ENCODE peak calls at places on chromosomes 11 and 22, in six cellular contexts. N is IMR-90, I is neuronal stem cell, R is trophoblast cell, Z is H9, U is H1. W is an unnamed sample.
A peak's percentile ranks its signal among the peaks of the same experiment; 100 is the strongest.

GRCh38 chr22:36405221-36405631 is 17.5 kb upstream of the MYH9 start:
- DNase-seq in N (no peak), I (no peak), R (no peak), Z (no peak), U (no peak), W (no peak)

GRCh38 chr11:20156280-20156875 is 3.9 kb downstream of the DBX1 start:
- DNase-seq in N (no peak), I (no peak), R (no peak), Z (peak; percentile 86), U (peak; percentile 87), W (no peak)

GRCh38 chr11:36753960-36754359 is 155.9 kb upstream of the RAG2 start:
- DNase-seq in N (no peak), I (no peak), R (no peak), Z (no peak), U (no peak), W (no peak)

GRCh38 chr22:37551981-37552380 is 8.3 kb upstream of the CDC42EP1 start:
- DNase-seq in N (no peak), I (no peak), R (no peak), Z (no peak), U (no peak), W (no peak)

GRCh38 chr11:58629857-58630256 is 7.4 kb downstream of the CNTF start:
- DNase-seq in N (peak; percentile 71), I (no peak), R (peak; percentile 48), Z (peak; percentile 39), U (no peak), W (peak; percentile 58)

GRCh38 chr11:85845052-85845631 is 10.0 kb upstream of the CCDC83 start:
- DNase-seq in N (peak; percentile 37), I (no peak), R (peak; percentile 9), Z (no peak), U (no peak), W (no peak)

GRCh38 chr11:112831041-112831440 is 130.2 kb upstream of the NCAM1 start:
- DNase-seq in N (no peak), I (no peak), R (no peak), Z (no peak), U (no peak), W (no peak)

GRCh38 chr11:35935390-35935789 is 8.5 kb upstream of the LDLRAD3 start:
- DNase-seq in N (no peak), I (no peak), R (no peak), Z (no peak), U (no peak), W (no peak)

GRCh38 chr22:24175160-24175808 is 6.0 kb upstream of the SUSD2 start:
- DNase-seq in N (peak; percentile 72), I (peak; percentile 49), R (peak; percentile 92), Z (peak; percentile 88), U (peak; percentile 94), W (peak; percentile 79)

GRCh38 chr22:47112566-47112965 is 350.1 kb downstream of the TBC1D22A start:
- DNase-seq in N (no peak), I (no peak), R (no peak), Z (no peak), U (peak; percentile 35), W (no peak)
- H3K14ac ChIP-seq in N (no peak overlapping the region), I (peak overlapping the region; percentile 31), R (no peak overlapping the region), Z (peak overlapping the region; percentile 10), U (no peak overlapping the region), W (no peak overlapping the region)

DNA sequence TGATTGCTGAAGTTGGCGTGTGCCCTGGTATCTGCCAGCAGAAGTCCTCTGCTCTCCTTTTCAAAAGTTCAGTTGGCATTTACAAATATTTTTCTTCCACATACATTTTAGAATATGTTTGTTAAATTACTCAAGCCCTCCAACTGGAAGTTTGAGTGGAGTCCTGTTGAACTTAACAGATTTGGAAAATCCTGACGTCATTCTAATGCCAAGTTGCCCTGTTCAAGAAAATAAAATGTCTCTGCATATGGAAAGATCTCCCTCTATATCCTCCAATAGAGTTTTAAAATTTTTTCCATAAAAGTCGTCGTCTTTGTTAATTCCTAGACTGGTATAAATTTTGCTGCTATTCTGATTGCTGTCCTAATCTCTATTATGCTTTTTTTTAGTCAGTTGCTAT is 3.3 kb downstream of the KCNQ1OT1 start:
- DNase-seq in N (no peak), I (no peak), R (peak; percentile 12), Z (no peak), U (no peak), W (no peak)
- H3K4me1 ChIP-seq in N (peaks cover 5% of the 10 kb centered on the region), I (peaks cover 17% of the 10 kb centered on the region), R (peaks cover 31% of the 10 kb centered on the region), Z (peaks cover 27% of the 10 kb centered on the region), U (peaks cover 36% of the 10 kb centered on the region), W (peaks cover 45% of the 10 kb centered on the region)

GRCh38 chr11:12460441-12460840 is 83.1 kb downstream of the PARVA start:
- DNase-seq in N (peak; percentile 44), I (no peak), R (no peak), Z (no peak), U (no peak), W (peak; percentile 53)
- H3K14ac ChIP-seq in N (no peak overlapping the region), I (no peak overlapping the region), R (no peak overlapping the region), Z (no peak overlapping the region), U (no peak overlapping the region), W (no peak overlapping the region)

GRCh38 chr11:111654611-111655010 is 52.4 kb downstream of the SIK2 start:
- DNase-seq in N (no peak), I (no peak), R (no peak), Z (no peak), U (no peak), W (no peak)

GRCh38 chr11:111663820-111664219 is 61.6 kb downstream of the SIK2 start:
- DNase-seq in N (no peak), I (no peak), R (no peak), Z (no peak), U (no peak), W (no peak)

GRCh38 chr11:111655924-111656323 is 53.7 kb downstream of the SIK2 start:
- DNase-seq in N (no peak), I (no peak), R (peak; percentile 73), Z (no peak), U (no peak), W (no peak)

GRCh38 chr11:111660822-111661221 is 58.6 kb downstream of the SIK2 start:
- DNase-seq in N (peak; percentile 10), I (no peak), R (peak; percentile 28), Z (no peak), U (no peak), W (no peak)

GRCh38 chr11:111659201-111659600 is 57.0 kb downstream of the SIK2 start:
- DNase-seq in N (no peak), I (no peak), R (no peak), Z (no peak), U (no peak), W (no peak)
- H3K4me1 ChIP-seq in N (no peaks in the 10 kb centered on the region), I (no peaks in the 10 kb centered on the region), R (no peaks in the 10 kb centered on the region), Z (no peaks in the 10 kb centered on the region), U (no peaks in the 10 kb centered on the region), W (peaks cover 4% of the 10 kb centered on the region)

DNA sequence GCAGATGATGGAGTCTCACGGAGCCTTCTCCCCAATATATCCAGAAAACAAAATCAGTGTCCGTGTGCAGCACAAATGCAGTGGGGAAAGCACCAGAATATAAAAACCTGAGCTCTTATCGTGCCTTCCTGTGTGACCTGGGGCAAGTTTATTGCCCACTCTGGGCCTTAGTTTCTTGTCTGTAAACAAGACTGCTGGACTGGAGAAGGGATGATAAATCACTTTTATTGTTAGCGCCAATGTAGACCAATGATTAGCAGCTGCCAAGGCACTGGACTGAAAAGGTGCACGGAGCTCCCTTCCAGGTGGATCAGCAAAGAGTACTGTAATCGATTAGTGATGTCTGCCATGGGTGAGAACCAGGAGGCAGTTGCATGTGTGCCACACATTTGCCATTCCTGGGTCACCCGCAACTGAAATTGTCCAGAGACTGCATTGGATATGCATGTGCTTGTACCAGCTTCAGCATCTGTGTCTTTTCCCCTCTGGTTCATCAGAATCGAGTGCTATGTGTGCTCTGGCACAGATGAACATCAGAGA is 89.2 kb downstream of the TSPAN18 start:
- DNase-seq in N (no peak), I (no peak), R (no peak), Z (no peak), U (no peak), W (no peak)
- H3K14ac ChIP-seq in N (no peak overlapping the region), I (no peak overlapping the region), R (no peak overlapping the region), Z (no peak overlapping the region), U (no peak overlapping the region), W (no peak overlapping the region)

GRCh38 chr11:114200785-114201184 is 95.4 kb upstream of the NNMT start:
- DNase-seq in N (no peak), I (no peak), R (no peak), Z (no peak), U (no peak), W (no peak)
- H3K4me1 ChIP-seq in N (peaks cover 7% of the 10 kb centered on the region), I (peaks cover 26% of the 10 kb centered on the region), R (peaks cover 8% of the 10 kb centered on the region), Z (no peaks in the 10 kb centered on the region), U (no peaks in the 10 kb centered on the region), W (peaks cover 1% of the 10 kb centered on the region)

DNA sequence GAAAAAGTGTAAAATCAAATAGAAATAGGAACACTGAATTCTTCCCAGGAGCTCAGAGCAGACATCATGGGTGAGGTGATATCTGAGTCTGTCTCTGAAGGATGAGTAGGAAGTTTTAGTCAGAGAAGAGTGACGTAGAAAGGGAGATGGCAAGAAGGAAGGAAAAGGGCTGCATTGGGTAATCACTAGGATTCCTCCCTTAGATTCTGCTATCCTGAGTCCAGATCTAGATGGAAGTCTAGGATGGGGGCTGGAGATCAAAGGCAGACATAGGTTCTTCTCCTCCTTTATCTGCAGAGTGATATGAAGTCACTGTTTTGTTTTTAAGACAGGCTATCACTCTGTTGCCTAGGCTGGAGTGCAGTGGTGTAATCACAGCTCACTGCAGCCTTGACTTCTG is 30.4 kb downstream of the POU2F3 start:
- DNase-seq in N (no peak), I (no peak), R (peak; percentile 94), Z (no peak), U (no peak), W (no peak)
- H3K14ac ChIP-seq in N (no peak overlapping the region), I (no peak overlapping the region), R (no peak overlapping the region), Z (no peak overlapping the region), U (no peak overlapping the region), W (no peak overlapping the region)

GRCh38 chr11:11521306-11522002 is 100.4 kb downstream of the GALNT18 start:
- DNase-seq in N (no peak), I (no peak), R (no peak), Z (no peak), U (no peak), W (no peak)
- H3K4me1 ChIP-seq in N (no peaks in the 10 kb centered on the region), I (peaks cover 2% of the 10 kb centered on the region), R (no peaks in the 10 kb centered on the region), Z (no peaks in the 10 kb centered on the region), U (peaks cover 5% of the 10 kb centered on the region), W (peaks cover 6% of the 10 kb centered on the region)

DNA sequence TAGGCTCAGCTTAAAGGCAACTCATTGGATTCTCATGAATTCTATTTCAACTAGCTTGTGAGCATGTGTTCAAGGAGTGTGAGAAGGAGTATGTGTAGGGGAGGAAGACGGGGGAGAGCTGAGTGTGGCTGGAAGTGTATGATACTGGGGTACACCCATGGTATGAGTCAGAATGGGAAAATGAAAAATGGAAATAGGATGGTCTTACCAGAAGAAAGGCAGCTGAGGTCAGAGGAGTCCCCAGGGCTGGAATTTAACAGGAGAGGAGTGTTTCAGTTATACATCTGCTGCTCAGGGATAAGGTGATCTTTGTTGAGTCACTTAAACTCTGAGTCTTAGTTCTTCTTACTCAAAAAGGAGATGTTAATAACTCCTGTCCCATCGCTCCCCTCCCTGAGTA is 6.7 kb upstream of the ADAMTS15 start:
- DNase-seq in N (peak; percentile 28), I (no peak), R (no peak), Z (no peak), U (no peak), W (no peak)
- H3K14ac ChIP-seq in N (no peak overlapping the region), I (no peak overlapping the region), R (no peak overlapping the region), Z (no peak overlapping the region), U (no peak overlapping the region), W (no peak overlapping the region)

W was measured in mesenchymal stem cell.